ENCODE peak calls at places on chromosomes 3 and 15, in six cellular contexts. F, K, V, Q, W and Y are unnamed samples.

GRCh38 chr15:62889734-62890505 is 152.6 kb upstream of the TPM1 start:
- DNase-seq in K (no peak), V (no peak), F (no peak), W (no peak), Q (no peak), Y (peak)

GRCh38 chr15:101172421-101173097 is 79.3 kb downstream of the CHSY1 start:
- DNase-seq in W (no peak), Q (no peak), F (no peak), K (no peak), V (no peak), Y (no peak)

GRCh38 chr3:136193273-136194043 is 2.7 kb downstream of the MSL2 start:
- DNase-seq in W (no peak), F (peak), K (peak), V (no peak), Q (no peak), Y (peak)

GRCh38 chr3:29822051-29822450 is 541.2 kb downstream of the RBMS3 start:
- DNase-seq in F (no peak), K (peak), V (no peak), Q (no peak), W (no peak), Y (peak)

GRCh38 chr15:40092416-40093223 is 16.1 kb downstream of the BMF start:
- DNase-seq in Q (no peak), V (peak), W (no peak), F (no peak), K (no peak), Y (no peak)

GRCh38 chr3:128340904-128341555 is 125.7 kb downstream of the DNAJB8 start:
- DNase-seq in K (no peak), W (no peak), Q (no peak), F (no peak), V (no peak), Y (no peak)

GRCh38 chr15:43230640-43231115 is 9.9 kb upstream of the EPB42 start:
- DNase-seq in K (no peak), V (no peak), Q (no peak), W (no peak), F (no peak), Y (no peak)

GRCh38 chr15:70264014-70264492 is 166.3 kb upstream of the TLE3 start:
- DNase-seq in V (no peak), Q (no peak), F (no peak), K (no peak), W (no peak), Y (peak)

GRCh38 chr3:171230857-171231256 is 204.3 kb upstream of the SLC2A2 start:
- DNase-seq in Q (no peak), V (no peak), F (no peak), W (no peak), K (peak), Y (no peak)

GRCh38 chr3:46903341-46904302 is 26.1 kb downstream of the PTH1R start:
- DNase-seq in W (no peak), K (peak), F (no peak), Q (no peak), V (no peak), Y (peak)

GRCh38 chr3:105807701-105808100 is 61.1 kb downstream of the CBLB start:
- DNase-seq in W (no peak), Q (no peak), F (no peak), K (no peak), V (no peak), Y (no peak)

GRCh38 chr3:74145277-74145676 is 469.2 kb downstream of the CNTN3 start:
- DNase-seq in Q (no peak), F (no peak), W (no peak), V (no peak), K (no peak), Y (no peak)

GRCh38 chr15:39508536-39508935 is 72.3 kb upstream of the THBS1 start:
- DNase-seq in F (no peak), W (no peak), Q (no peak), K (no peak), V (no peak), Y (peak)

GRCh38 chr15:81294501-81294850 is 29.5 kb downstream of the STARD5 start:
- DNase-seq in K (no peak), V (no peak), F (peak), W (no peak), Q (no peak), Y (no peak)

GRCh38 chr15:66789029-66790025 is 87.3 kb downstream of the SMAD6 start:
- DNase-seq in W (no peak), K (peak), Q (no peak), F (peak), V (no peak), Y (no peak)

GRCh38 chr15:87753539-87753938 is 503.0 kb downstream of the NTRK3 start:
- DNase-seq in F (no peak), W (no peak), K (no peak), V (no peak), Q (no peak), Y (no peak)

GRCh38 chr3:5038243-5038642 is 59.0 kb downstream of the BHLHE40 start:
- DNase-seq in W (no peak), F (no peak), V (no peak), K (no peak), Q (no peak), Y (no peak)

GRCh38 chr15:37093480-37094410 is 6.6 kb downstream of the MEIS2 start:
- DNase-seq in V (peak), W (no peak), F (no peak), K (peak), Q (no peak), Y (no peak)

GRCh38 chr15:42608110-42608531 is 32.7 kb downstream of the STARD9 start:
- DNase-seq in K (peak), Q (peak), F (peak), V (no peak), W (no peak), Y (peak)

GRCh38 chr3:102083971-102084370 is 234.7 kb downstream of the NFKBIZ start:
- DNase-seq in F (no peak), V (no peak), W (no peak), K (no peak), Q (no peak), Y (no peak)

GRCh38 chr15:41581110-41581509 is 22.1 kb downstream of the TYRO3 start:
- DNase-seq in K (no peak), F (no peak), Q (no peak), V (no peak), W (no peak), Y (peak)

GRCh38 chr3:133573054-133573628 is 345 bp upstream of the CDV3 start:
- DNase-seq in K (peak), W (peak), F (peak), V (no peak), Q (peak), Y (peak)

GRCh38 chr3:43363621-43364266 is 77.4 kb downstream of the SNRK start:
- DNase-seq in V (no peak), Q (no peak), K (no peak), F (no peak), W (no peak), Y (no peak)

GRCh38 chr3:35744419-35744818 is 105.1 kb downstream of the ARPP21 start:
- DNase-seq in Q (no peak), F (no peak), V (no peak), W (no peak), K (no peak), Y (peak)

GRCh38 chr3:33883538-33884203 is 85.2 kb downstream of the PDCD6IP start:
- DNase-seq in V (peak), K (peak), Q (peak), F (no peak), W (peak), Y (peak)

GRCh38 chr3:21682231-21682630 is 68.8 kb downstream of the ZNF385D start:
- DNase-seq in V (no peak), W (no peak), K (no peak), F (no peak), Q (no peak), Y (no peak)

GRCh38 chr3:141412936-141413354 is 44.6 kb downstream of the ZBTB38 start:
- DNase-seq in K (no peak), V (no peak), F (no peak), W (no peak), Q (no peak), Y (peak)

GRCh38 chr3:53846134-53846850 is at the start of the genes CHDH and IL17RB:
- DNase-seq in K (no peak), F (peak), Q (no peak), W (peak), V (no peak), Y (peak)

GRCh38 chr3:46417841-46418611 is 11.0 kb downstream of the CCRL2 start:
- DNase-seq in W (no peak), K (no peak), V (no peak), F (no peak), Q (no peak), Y (no peak)

GRCh38 chr15:45184562-45185041 is 3.2 kb downstream of the SHF start:
- DNase-seq in W (peak), F (no peak), V (no peak), K (no peak), Q (no peak), Y (no peak)

GRCh38 chr3:129794319-129795201 is 99.0 kb downstream of the TMCC1 start:
- DNase-seq in F (peak), W (peak), Q (no peak), K (peak), V (no peak), Y (peak)